ENCODE peak calls at places on chromosomes 13 and 19, in ten cellular contexts. T is thoracic aorta, J is lower leg skin, F is ascending aorta, N is heart left ventricle, G is astrocyte, V is BJ, D is cardiac fibroblast, Y is GM12865, O is dorsolateral prefrontal cortex. R is an unnamed sample.

GRCh38 chr19:33472696-33473624 is 48.6 kb downstream of the PEPD start:
- DNase-seq in O (peak), Y (no peak), D (peak), N (peak), F (no peak), G (peak), V (peak), J (no peak), T (no peak), R (peak)

GRCh38 chr13:48624858-48625257 is 28.9 kb upstream of the CYSLTR2 start:
- DNase-seq in Y (no peak), T (no peak), J (no peak), D (peak), V (no peak), G (no peak), F (no peak), O (no peak), N (no peak), R (peak)

GRCh38 chr13:32838985-32839384 is 177.2 kb upstream of the KL start:
- DNase-seq in D (peak), T (no peak), N (no peak), F (no peak), G (no peak), O (no peak), V (no peak), J (no peak), Y (peak), R (peak)

GRCh38 chr19:33219261-33219812 is 6.3 kb downstream of the SLC7A10 start:
- DNase-seq in N (no peak), J (no peak), O (no peak), G (peak), F (no peak), Y (no peak), D (peak), V (no peak), T (no peak), R (peak)

GRCh38 chr19:52492201-52492960 is 35.1 kb upstream of the ZNF808 start:
- DNase-seq in G (no peak), V (no peak), Y (no peak), O (no peak), N (no peak), D (no peak), T (no peak), J (no peak), F (no peak), R (no peak)

GRCh38 chr13:109329175-109329574 is 457.2 kb downstream of the IRS2 start:
- DNase-seq in T (no peak), O (no peak), Y (no peak), N (no peak), G (no peak), D (no peak), J (no peak), V (no peak), F (no peak), R (no peak)

GRCh38 chr19:15417699-15418098 is 1.1 kb downstream of the AKAP8L start:
- DNase-seq in D (peak), J (no peak), Y (no peak), N (no peak), O (no peak), V (no peak), G (peak), F (no peak), T (no peak), R (peak)

GRCh38 chr13:95256086-95256485 is 45.2 kb downstream of the ABCC4 start:
- DNase-seq in G (peak), D (peak), J (no peak), Y (no peak), V (peak), N (no peak), T (no peak), O (no peak), F (no peak), R (peak)

GRCh38 chr13:99062593-99062992 is 84.7 kb upstream of the DOCK9 start:
- DNase-seq in J (no peak), V (no peak), N (peak), T (no peak), G (peak), F (no peak), O (no peak), Y (no peak), D (peak), R (peak)

GRCh38 chr13:20193924-20194631 is 1.3 kb upstream of the GJB2 start:
- DNase-seq in Y (peak), O (no peak), V (no peak), N (no peak), F (no peak), T (no peak), J (no peak), D (no peak), G (no peak), R (no peak)

GRCh38 chr13:20192470-20193141 is at the start of gene GJB2:
- DNase-seq in G (no peak), F (no peak), D (no peak), J (no peak), T (no peak), Y (no peak), O (no peak), V (no peak), N (no peak), R (no peak)

GRCh38 chr13:20191311-20191901 is 1.3 kb downstream of the GJB2 start:
- DNase-seq in T (no peak), J (no peak), F (no peak), Y (no peak), D (no peak), V (no peak), G (no peak), N (no peak), O (no peak), R (no peak)

GRCh38 chr13:20191902-20192469 is 752 bp downstream of the GJB2 start:
- DNase-seq in F (no peak), D (no peak), T (no peak), O (no peak), G (no peak), J (no peak), Y (peak), V (no peak), N (no peak), R (peak)

DNA sequence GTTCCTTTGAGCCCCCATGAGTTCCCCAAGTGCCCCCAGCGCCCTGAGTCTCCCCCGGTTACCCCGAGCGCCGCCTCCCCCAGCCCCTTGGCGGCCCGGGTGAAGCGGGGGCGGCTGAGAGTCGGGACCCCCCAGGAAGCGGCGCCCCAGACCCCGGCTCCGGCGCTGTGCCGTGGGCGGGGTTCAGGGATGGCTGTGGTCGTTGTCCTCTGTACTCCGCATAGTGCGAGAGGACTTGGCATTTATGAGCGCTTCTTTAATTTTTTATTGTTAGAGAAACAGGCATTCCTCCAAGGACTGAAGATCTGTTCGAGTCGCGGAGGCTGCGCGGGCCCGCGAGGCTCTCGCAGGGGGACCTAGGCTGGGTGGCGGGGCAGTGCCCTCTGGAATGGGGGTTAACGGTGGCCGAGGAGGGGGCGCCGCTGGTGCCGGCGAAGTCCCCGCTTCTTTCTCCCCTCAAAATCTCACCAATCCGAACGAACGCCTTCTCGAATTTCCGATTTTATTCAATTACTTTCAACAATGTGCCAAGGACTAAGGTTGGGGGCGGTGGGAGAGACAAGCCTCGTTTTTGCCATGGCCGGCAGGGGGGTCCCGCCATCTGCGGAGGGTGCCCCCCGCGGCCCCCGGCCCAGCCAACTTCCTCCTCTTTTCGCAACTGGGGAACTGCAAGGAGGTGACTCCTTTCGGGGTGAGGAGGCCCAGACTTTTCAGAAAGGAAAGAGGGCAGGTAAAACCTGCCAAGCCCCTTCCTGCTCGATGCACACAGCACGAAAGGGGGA is 595 bp upstream of the GJB2 start:
- DNase-seq in G (no peak), J (no peak), V (no peak), D (no peak), Y (no peak), T (no peak), F (no peak), N (no peak), O (no peak), R (no peak)
- H3K4me3 ChIP-seq in G (no peak), J (peak), V (no peak), D (peak), Y (peak), T (peak), F (peak), N (peak), O (peak), R (peak)

DNA sequence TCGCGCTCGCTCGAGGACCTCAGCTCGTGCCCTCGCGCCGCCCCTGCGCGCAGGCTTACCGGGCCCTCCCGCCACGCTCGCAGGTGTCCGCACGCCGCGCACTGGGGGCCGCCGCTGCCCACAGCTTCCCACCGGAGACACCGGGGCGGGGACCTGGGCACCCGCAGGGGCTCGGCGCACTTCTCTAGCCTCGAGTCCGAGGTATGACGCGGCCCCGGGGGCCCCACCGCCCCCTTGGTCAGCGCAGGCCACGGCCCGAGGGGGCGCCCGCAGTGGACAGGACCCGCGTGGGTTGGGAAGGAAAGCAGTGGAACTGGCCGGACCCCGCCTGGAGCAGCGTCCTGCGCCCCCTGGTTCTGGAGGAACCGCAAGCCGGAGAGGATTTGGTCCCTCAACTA is 2.1 kb upstream of the GRWD1 start:
- DNase-seq in J (no peak), N (no peak), Y (no peak), G (no peak), V (no peak), D (no peak), O (no peak), T (no peak), F (no peak), R (no peak)
- TF ChIP-seq CTCF in J (no peak), N (no peak), Y (no peak), G (no peak), V (no peak), D (no peak), O (no peak), T (no peak), F (no peak), R (no peak)

DNA sequence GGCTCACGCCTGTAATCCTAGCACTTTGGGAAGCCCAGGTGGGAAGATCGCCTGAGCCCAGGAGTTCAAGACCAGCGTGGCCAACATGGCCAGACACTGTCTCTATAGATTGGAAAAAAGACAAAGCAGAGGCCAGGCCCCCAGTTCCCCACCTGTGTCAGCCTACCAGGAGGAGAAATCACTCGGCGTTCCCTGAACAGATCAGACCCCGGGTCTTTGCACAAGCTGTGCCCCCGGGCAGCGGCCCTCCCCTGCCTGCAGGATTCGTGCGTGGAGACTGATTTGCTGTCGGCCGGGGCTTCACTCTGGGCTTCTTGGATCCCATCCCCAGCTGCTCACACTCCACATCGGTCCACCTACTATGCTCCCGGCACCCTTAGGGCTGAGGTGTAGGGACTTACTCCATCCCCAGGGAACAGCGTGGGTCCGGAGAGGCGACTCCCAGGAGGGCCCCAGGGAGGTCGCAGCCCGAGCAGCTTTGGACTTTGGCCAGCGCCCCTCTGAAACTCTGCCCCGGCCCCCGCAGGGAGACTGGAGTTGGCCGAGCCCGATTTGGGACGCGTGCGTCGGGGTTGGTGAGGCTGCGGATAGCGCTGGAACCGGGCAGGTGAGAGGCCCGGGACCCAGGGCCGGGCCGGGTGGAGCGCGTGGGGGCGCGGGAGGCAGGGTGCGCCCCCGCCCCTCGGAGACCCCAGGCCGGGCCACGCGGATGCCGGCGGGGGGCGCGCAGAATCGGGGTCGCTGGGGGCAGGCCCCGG is 515 bp upstream of the EFNA2 start:
- DNase-seq in Y (no peak), N (no peak), F (no peak), D (no peak), J (no peak), O (no peak), V (no peak), G (no peak), T (no peak), R (no peak)
- H3K4me3 ChIP-seq in Y (no peak), N (no peak), F (no peak), D (no peak), J (no peak), O (peak), V (no peak), G (no peak), T (no peak), R (no peak)

GRCh38 chr13:20118268-20119140 is 42.3 kb downstream of the GJA3 start:
- DNase-seq in J (no peak), N (peak), Y (peak), O (no peak), V (no peak), G (peak), F (peak), T (no peak), D (peak), R (peak)
- TF ChIP-seq CTCF in J (no peak), N (no peak), Y (peak), O (no peak), V (no peak), G (no peak), F (no peak), T (no peak), D (no peak), R (no peak)

GRCh38 chr19:9431475-9431874 is 3.9 kb downstream of the ZNF266 start:
- DNase-seq in G (no peak), V (no peak), F (no peak), N (peak), J (no peak), D (peak), T (no peak), O (no peak), Y (no peak), R (peak)

GRCh38 chr19:9436358-9436757 is 985 bp upstream of the ZNF266 start:
- DNase-seq in V (no peak), N (no peak), O (no peak), Y (no peak), T (no peak), J (no peak), D (no peak), F (no peak), G (no peak), R (no peak)

GRCh38 chr19:9430444-9430843 is 4.9 kb downstream of the ZNF266 start:
- DNase-seq in G (no peak), F (no peak), Y (no peak), O (no peak), N (no peak), T (no peak), V (no peak), J (no peak), D (no peak), R (no peak)

DNA sequence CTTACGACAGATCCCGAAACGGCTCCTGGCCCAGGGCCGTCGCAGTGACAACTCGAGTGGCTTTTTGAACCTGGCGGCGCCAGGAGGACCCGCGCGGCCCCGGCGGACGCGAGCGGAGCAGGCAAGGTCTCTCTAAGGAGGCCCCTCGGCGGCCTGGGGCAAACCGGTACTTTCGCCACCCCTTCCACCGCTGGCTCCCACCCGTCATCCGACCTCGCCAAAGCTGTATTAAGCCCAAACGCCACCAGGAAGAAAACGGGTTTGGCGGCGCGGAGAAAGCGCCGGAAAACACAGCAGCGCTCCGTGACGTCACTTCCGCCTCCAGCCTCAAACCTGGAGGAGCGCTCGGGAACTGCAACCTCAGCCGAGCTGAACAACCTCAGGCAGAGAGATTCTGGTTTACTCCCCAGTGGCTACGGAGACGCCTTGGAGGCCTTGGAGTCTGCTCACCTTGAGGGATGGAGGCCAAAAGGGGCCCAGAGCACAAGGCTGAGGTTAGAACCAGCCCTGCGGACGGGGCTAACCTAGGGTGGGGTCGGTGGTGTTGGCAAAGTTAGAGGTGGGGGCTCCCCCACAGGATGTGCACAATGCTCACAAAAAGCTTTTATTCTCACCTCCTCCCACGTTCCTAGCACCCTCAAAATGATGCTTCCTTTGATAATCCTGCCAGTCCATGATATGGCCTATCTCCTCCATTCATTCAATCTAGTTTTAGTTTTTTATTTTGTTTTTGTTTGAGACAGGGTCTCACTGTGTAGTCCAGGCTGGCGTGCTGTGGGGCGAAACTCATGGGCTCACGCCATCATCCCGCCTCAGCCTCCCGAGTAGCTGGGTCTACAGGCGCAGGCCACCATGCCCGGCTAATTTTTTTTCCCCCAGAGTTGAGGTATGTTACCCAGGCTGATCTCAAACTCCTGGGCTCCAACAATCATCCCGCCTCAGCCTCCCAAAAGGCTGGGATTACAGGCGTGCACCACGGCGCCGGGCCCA is at the start of gene ZNF266:
- DNase-seq in J (peak), D (peak), Y (peak), N (peak), T (peak), V (peak), G (peak), F (peak), O (peak), R (peak)
- H3K4me3 ChIP-seq in J (peak), D (peak), Y (peak), N (peak), T (peak), V (peak), G (peak), F (peak), O (peak), R (peak)

GRCh38 chr13:113488283-113488682 is 2.2 kb downstream of the DCUN1D2 start:
- DNase-seq in V (no peak), G (no peak), Y (no peak), N (no peak), F (no peak), O (no peak), D (no peak), J (no peak), T (no peak), R (no peak)
- TF ChIP-seq CTCF in V (no peak), G (no peak), Y (no peak), N (no peak), F (no peak), O (no peak), D (no peak), J (no peak), T (no peak), R (no peak)

GRCh38 chr19:7636691-7637373 is at the start of gene STXBP2:
- DNase-seq in Y (peak), G (no peak), D (peak), J (peak), F (peak), V (no peak), N (peak), O (no peak), T (no peak), R (peak)
- H3K4me3 ChIP-seq in Y (peak), G (no peak), D (peak), J (peak), F (peak), V (peak), N (peak), O (peak), T (peak), R (peak)

R was measured in choroid plexus epithelial cell.